ENCODE peak calls at places on chromosomes 5 and 9, in four cellular contexts. M is HepG2, E is fibroblast of lung, Z is upper lobe of left lung. B is an unnamed sample. For H3K4me1, the result is how much of the 10 kb centered on the place peaks cover.

GRCh38 chr5:22521521-22521920 is 331.6 kb downstream of the CDH12 start:
- DNase-seq in Z (no peak), E (peak), M (no peak), B (no peak)

GRCh38 chr5:84411832-84412605 is 27.3 kb upstream of the EDIL3 start:
- DNase-seq in E (peak), M (no peak), Z (no peak), B (no peak)

GRCh38 chr5:172768573-172769323 is 2.2 kb downstream of the DUSP1 start:
- DNase-seq in Z (peak), M (no peak), E (peak), B (no peak)

GRCh38 chr5:73624888-73625287 is 1.1 kb upstream of the ARHGEF28 start:
- DNase-seq in E (no peak), M (no peak), Z (no peak), B (no peak)

GRCh38 chr5:5665225-5666075 is 243.0 kb downstream of the ICE1 start:
- DNase-seq in E (no peak), M (no peak), Z (no peak), B (no peak)

GRCh38 chr9:125550216-125550614 is 156.8 kb downstream of the MAPKAP1 start:
- DNase-seq in Z (no peak), M (peak), E (peak), B (no peak)

GRCh38 chr9:120395374-120395773 is 184.6 kb downstream of the CDK5RAP2 start:
- DNase-seq in E (no peak), Z (no peak), M (no peak), B (no peak)

GRCh38 chr5:42912184-42912766 is 100.6 kb upstream of the SELENOP start:
- DNase-seq in M (peak), Z (no peak), E (peak), B (peak)

GRCh38 chr9:131180454-131180853 is 55.1 kb downstream of the NUP214 start:
- DNase-seq in M (no peak), Z (no peak), E (peak), B (no peak)

GRCh38 chr5:38607930-38608545 is 51.6 kb upstream of the LIFR start:
- DNase-seq in M (peak), E (peak), Z (no peak), B (no peak)

GRCh38 chr5:1203311-1203967 is 2.0 kb downstream of the SLC6A19 start:
- DNase-seq in E (no peak), Z (peak), M (no peak), B (no peak)

GRCh38 chr9:130629443-130630090 is 34.8 kb upstream of the PRDM12 start:
- DNase-seq in M (no peak), Z (no peak), E (no peak), B (no peak)

GRCh38 chr9:70747335-70747734 is 332.9 kb upstream of the KLF9 start:
- DNase-seq in E (no peak), Z (no peak), M (no peak), B (no peak)

GRCh38 chr5:61330341-61330878 is 1.6 kb upstream of the ZSWIM6 start:
- DNase-seq in M (peak), E (peak), Z (peak), B (no peak)
- H3K4me3 ChIP-seq in M (peak), E (peak), Z (peak), B (peak)

GRCh38 chr9:35728041-35728971 is 3.7 kb downstream of the TLN1 start:
- DNase-seq in M (peak), Z (no peak), E (peak), B (no peak)
- H3K4me1 ChIP-seq in M (half or more), Z (half or more), E (under half), B (half or more)

GRCh38 chr5:147753783-147754182 is 28.7 kb downstream of the JAKMIP2 start:
- DNase-seq in Z (no peak), M (no peak), E (peak), B (no peak)

GRCh38 chr5:147752666-147753290 is 29.8 kb downstream of the JAKMIP2 start:
- DNase-seq in Z (no peak), E (no peak), M (no peak), B (no peak)

GRCh38 chr5:147750065-147750464 is 32.5 kb downstream of the JAKMIP2 start:
- DNase-seq in Z (no peak), E (no peak), M (no peak), B (no peak)

GRCh38 chr5:147752033-147752432 is 30.5 kb downstream of the JAKMIP2 start:
- DNase-seq in E (no peak), M (no peak), Z (no peak), B (no peak)

GRCh38 chr5:147751156-147751830 is 31.2 kb downstream of the JAKMIP2 start:
- DNase-seq in M (no peak), Z (no peak), E (no peak), B (no peak)
- H3K27ac ChIP-seq in M (no peak), Z (no peak), E (no peak), B (no peak)

GRCh38 chr9:133533878-133534277 is 626 bp upstream of the ADAMTSL2 start:
- DNase-seq in M (no peak), Z (peak), E (peak), B (no peak)
- H3K4me3 ChIP-seq in M (peak), Z (peak), E (no peak), B (peak)

DNA sequence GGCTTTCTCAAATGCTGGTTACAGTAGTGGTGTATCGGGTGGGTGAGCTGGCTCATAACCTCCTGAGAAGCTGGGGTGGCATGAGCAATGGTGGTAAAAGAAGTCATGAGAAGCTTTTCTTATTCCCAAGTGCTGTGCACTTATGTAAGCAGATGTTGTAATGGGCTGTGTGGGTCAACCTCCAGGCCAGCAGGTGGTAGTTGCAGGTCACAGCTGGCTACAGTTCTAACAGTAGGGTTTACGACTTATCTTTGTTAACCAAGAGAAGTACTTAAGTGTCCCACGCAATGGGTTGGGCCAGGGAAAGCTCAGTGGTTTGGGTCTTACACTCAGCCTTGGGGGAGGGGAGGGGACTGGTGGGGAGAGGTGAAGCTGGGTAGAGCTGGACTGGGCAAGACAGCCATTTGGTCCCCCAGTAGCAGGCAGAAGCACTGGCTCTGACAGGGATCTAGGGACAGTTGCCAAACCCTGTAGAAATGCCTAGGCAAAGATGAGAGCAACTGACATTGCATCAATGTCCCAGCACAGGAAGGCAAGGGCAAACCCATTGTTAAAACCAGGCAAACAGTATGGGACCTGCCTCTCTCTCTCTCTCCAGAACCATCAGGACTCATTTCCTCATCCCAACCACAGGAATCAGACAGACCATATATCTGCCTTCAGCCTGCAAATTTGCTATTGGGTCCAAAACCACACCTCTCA is 76.8 kb downstream of the RNF130 start:
- DNase-seq in M (no peak), E (no peak), Z (no peak), B (no peak)
- H3K4me1 ChIP-seq in M (under half), E (under half), Z (under half), B (under half)

GRCh38 chr9:114378016-114378415 is 9.8 kb downstream of the AKNA start:
- DNase-seq in E (no peak), Z (no peak), M (no peak), B (no peak)
- H3K27ac ChIP-seq in E (no peak), Z (no peak), M (no peak), B (peak)

GRCh38 chr9:129384887-129385614 is 207.0 kb upstream of the IER5L start:
- DNase-seq in M (no peak), Z (no peak), E (no peak), B (no peak)
- H3K4me3 ChIP-seq in M (no peak), Z (no peak), E (no peak), B (no peak)

GRCh38 chr9:4983541-4984165 is 1.4 kb upstream of the JAK2 start:
- DNase-seq in Z (no peak), M (peak), E (no peak), B (no peak)
- H3K4me1 ChIP-seq in Z (under half), M (under half), E (under half), B (under half)